ENCODE peak calls at places on chromosomes 7 and 10, in ten cellular contexts. Q is A673, I is AG09309, J is DND-41, B is ascending aorta, G is upper lobe of right lung, W is GM06990, N is stomach, A is Panc1, F is esophagus squamous epithelium. V is an unnamed sample.

GRCh38 chr10:35347899-35348608 is 11.7 kb downstream of the CCNY start:
- DNase-seq in Q (no peak), I (no peak), J (no peak), B (no peak), G (no peak), W (no peak), N (no peak), A (no peak), F (no peak), V (no peak)

GRCh38 chr7:129514683-129515082 is 12.4 kb downstream of the SMKR1 start:
- DNase-seq in Q (peak; percentile 30), I (no peak), J (no peak), B (no peak), G (no peak), W (no peak), N (no peak), A (no peak), F (no peak), V (no peak)

GRCh38 chr7:18861514-18861913 is 255.9 kb downstream of the TWIST1 start:
- DNase-seq in Q (no peak), I (peak; percentile 52), J (no peak), B (no peak), G (no peak), W (peak; percentile 7), N (no peak), A (no peak), F (no peak), V (no peak)

GRCh38 chr10:101214446-101215396 is 14.5 kb downstream of the LBX1 start:
- DNase-seq in Q (peak; percentile 78), I (no peak), J (peak; percentile 78), B (no peak), G (peak; percentile 80), W (peak; percentile 68), N (peak; percentile 65), A (no peak), F (no peak), V (peak; percentile 73)

GRCh38 chr10:94938383-94938782 is at the start of gene CYP2C9:
- DNase-seq in Q (no peak), I (no peak), J (no peak), B (no peak), G (no peak), W (no peak), N (no peak), A (no peak), F (no peak), V (no peak)

GRCh38 chr7:128281605-128282380 is 40.7 kb downstream of the LEP start:
- DNase-seq in Q (no peak), I (no peak), J (no peak), B (no peak), G (peak; percentile 44), W (no peak), N (no peak), A (no peak), F (no peak), V (no peak)

GRCh38 chr10:96512997-96513685 is 585 bp downstream of the TLL2 start:
- DNase-seq in Q (no peak), I (no peak), J (peak; percentile 83), B (no peak), G (no peak), W (no peak), N (no peak), A (no peak), F (no peak), V (no peak)

GRCh38 chr10:86346169-86346793 is 20.3 kb downstream of the GRID1 start:
- DNase-seq in Q (no peak), I (no peak), J (no peak), B (no peak), G (peak; percentile 60), W (no peak), N (no peak), A (no peak), F (no peak), V (no peak)

GRCh38 chr10:100872034-100872791 is 40.5 kb upstream of the SLF2 start:
- DNase-seq in Q (peak; percentile 68), I (no peak), J (peak; percentile 68), B (no peak), G (no peak), W (peak; percentile 28), N (no peak), A (peak; percentile 33), F (no peak), V (peak; percentile 66)

GRCh38 chr7:45203947-45204445 is 46.4 kb downstream of the RAMP3 start:
- DNase-seq in Q (no peak), I (peak; percentile 42), J (no peak), B (no peak), G (peak; percentile 19), W (no peak), N (no peak), A (no peak), F (no peak), V (no peak)

GRCh38 chr7:23067271-23067670 is 38.3 kb upstream of the KLHL7 start:
- DNase-seq in Q (no peak), I (peak; percentile 74), J (no peak), B (no peak), G (no peak), W (no peak), N (no peak), A (no peak), F (no peak), V (no peak)

GRCh38 chr7:50660040-50660829 is 95.0 kb upstream of the DDC start:
- DNase-seq in Q (no peak), I (no peak), J (peak; percentile 16), B (no peak), G (peak; percentile 81), W (no peak), N (no peak), A (no peak), F (peak; percentile 18), V (no peak)

GRCh38 chr7:13449460-13449859 is 540.0 kb downstream of the ETV1 start:
- DNase-seq in Q (no peak), I (no peak), J (no peak), B (no peak), G (no peak), W (no peak), N (no peak), A (no peak), F (no peak), V (no peak)

GRCh38 chr7:134533288-134533771 is 6.0 kb downstream of the AKR1B10 start:
- DNase-seq in Q (no peak), I (no peak), J (no peak), B (no peak), G (no peak), W (no peak), N (no peak), A (no peak), F (no peak), V (no peak)

DNA sequence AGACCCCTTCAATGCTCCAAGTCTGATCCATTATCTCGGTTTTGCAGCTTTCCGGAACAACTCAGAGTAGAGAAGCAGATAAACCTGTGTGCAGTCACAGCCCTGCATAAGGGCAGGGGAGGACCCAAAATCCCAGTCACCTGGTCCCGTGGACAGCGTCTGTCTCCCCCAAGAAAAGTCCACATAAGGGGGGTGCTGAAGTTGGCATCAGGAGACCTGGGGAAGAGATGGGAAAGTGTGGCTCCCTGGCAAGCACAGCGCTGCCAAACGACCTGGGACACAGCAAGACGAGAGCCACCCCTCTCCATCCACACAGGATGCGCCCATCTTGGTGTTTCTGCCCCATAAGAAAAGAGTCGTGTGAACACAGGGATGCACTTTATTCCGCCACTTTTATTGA is 27.9 kb downstream of the ASB13 start:
- DNase-seq in Q (no peak), I (no peak), J (no peak), B (no peak), G (no peak), W (no peak), N (no peak), A (no peak), F (no peak), V (no peak)
- TF ChIP-seq CTCF in Q (no peak), I (no peak), J (no peak), B (no peak), G (no peak), W (no peak), N (no peak), A (no peak), F (no peak), V (no peak)

DNA sequence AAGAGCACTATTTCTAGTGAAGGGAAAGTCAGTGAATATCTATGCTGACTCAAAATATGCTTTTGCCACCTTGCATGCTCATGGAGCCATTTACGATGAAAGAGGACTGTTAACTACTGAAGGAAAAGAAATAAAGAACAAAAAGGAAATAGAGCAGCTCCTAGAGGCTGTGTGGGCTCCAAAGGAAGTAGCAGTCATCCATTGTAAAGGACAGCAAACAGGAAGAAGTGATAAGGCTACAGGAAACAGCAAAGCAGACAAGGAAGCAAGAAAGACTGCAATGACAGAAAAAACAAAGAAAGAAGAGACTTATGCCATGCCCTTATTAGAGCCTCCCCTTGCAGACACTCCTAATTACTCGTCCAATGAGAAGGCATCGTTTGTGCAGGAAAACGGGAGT is 12.0 kb upstream of the ZNF33B start:
- DNase-seq in Q (no peak), I (no peak), J (no peak), B (no peak), G (no peak), W (no peak), N (no peak), A (no peak), F (no peak), V (no peak)
- TF ChIP-seq CTCF in Q (no peak), I (no peak), J (no peak), B (no peak), G (no peak), W (no peak), N (no peak), A (no peak), F (no peak), V (no peak)

DNA sequence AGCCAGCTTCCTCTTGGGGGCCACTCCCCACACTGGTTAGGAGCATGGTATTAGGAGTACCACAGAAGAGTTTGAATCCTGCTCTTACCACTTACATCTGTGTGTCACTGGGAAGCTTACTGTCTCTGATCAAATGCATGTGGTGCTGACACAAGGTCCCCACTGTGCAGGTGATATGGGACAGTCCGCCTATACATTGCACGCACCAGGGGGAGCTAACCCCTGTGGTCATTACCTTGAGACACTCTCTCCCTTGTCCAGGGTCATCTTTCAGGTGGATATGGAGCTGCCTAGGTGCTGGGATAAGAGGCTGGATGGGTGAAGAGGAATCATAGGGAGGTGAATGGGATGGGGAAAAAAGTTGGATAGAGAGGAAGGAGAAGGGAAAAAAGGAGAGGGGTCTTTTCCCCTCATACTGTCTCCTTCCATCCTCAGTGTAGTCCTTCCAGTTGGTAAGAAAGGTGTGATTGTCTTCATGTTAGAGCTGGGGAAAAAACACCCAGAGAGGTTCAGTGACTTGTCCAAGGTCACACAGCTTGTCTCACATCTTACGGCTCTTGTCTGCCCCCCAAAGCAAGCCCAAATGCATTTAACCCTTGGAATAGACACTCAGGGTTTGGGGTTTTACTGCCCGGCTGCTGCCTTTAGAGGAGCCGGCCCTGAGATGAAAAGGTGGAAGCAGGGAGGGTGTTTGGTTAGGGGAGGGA is 125.9 kb downstream of the CDH23 start:
- DNase-seq in Q (no peak), I (no peak), J (no peak), B (no peak), G (no peak), W (no peak), N (no peak), A (no peak), F (no peak), V (no peak)
- TF ChIP-seq CTCF in Q (no peak), I (no peak), J (no peak), B (no peak), G (no peak), W (no peak), N (no peak), A (no peak), F (no peak), V (no peak)

GRCh38 chr10:60964257-60965235 is 20.6 kb upstream of the RHOBTB1 start:
- DNase-seq in Q (peak; percentile 90), I (no peak), J (peak; percentile 63), B (no peak), G (no peak), W (no peak), N (peak; percentile 65), A (peak; percentile 78), F (no peak), V (peak; percentile 79)
- TF ChIP-seq CTCF in Q (peak; percentile 82), I (peak; percentile 76), J (peak; percentile 78), B (peak; percentile 69), G (peak; percentile 86), W (peak; percentile 67), N (peak; percentile 78), A (peak; percentile 94), F (peak; percentile 73), V (peak; percentile 82)

V was measured in Calu3.